ENCODE peak calls at places on chromosome 12, in seven cellular contexts. Q is central memory CD8-positive, alpha-beta T cell; D is HT-29; X is stimulated activated CD8-positive, alpha-beta memory T cell treated with anti-CD3 and anti-CD28 coated beads, Interleukin-12 subunit alpha, Interleukin-12 subunit beta, amount 100 ng/mL, for 4 hours; R is activated T-helper 9 cell treated with anti-CD3 and anti-CD28 coated beads, Interleukin-2, amount 50 U/mL, for 16 hours; A is MCF 10A; T is NCI-H1105. J is an unnamed sample.

GRCh38 chr12:45981075-45981837 is 9.1 kb downstream of the SCAF11 start:
- DNase-seq in Q (no peak), D (no peak), X (no peak), R (no peak), A (no peak), T (no peak), J (no peak)

GRCh38 chr12:122951979-122952892 is 14.0 kb downstream of the ABCB9 start:
- DNase-seq in Q (peak; percentile 60), D (peak; percentile 90), X (peak; percentile 44), R (peak; percentile 61), A (peak; percentile 81), T (peak; percentile 35), J (peak; percentile 66)

GRCh38 chr12:15928345-15928744 is 17.2 kb downstream of the DERA start:
- DNase-seq in Q (no peak), D (no peak), X (no peak), R (no peak), A (peak; percentile 55), T (no peak), J (no peak)

GRCh38 chr12:91774471-91774921 is 371.1 kb downstream of the BTG1 start:
- DNase-seq in Q (no peak), D (no peak), X (no peak), R (no peak), A (peak; percentile 21), T (no peak), J (no peak)

GRCh38 chr12:5944688-5945070 is 380 bp downstream of the ANO2 start:
- DNase-seq in Q (no peak), D (no peak), X (no peak), R (no peak), A (no peak), T (peak; percentile 12), J (no peak)

GRCh38 chr12:125742413-125742812 is 677.2 kb downstream of the AACS start:
- DNase-seq in Q (no peak), D (no peak), X (no peak), R (no peak), A (no peak), T (no peak), J (no peak)

GRCh38 chr12:53300187-53300586 is 692 bp downstream of the MYG1 start:
- DNase-seq in Q (no peak), D (peak; percentile 30), X (no peak), R (no peak), A (no peak), T (no peak), J (no peak)

GRCh38 chr12:106062693-106063092 is 76.1 kb downstream of the NUAK1 start:
- DNase-seq in Q (no peak), D (no peak), X (no peak), R (no peak), A (no peak), T (no peak), J (no peak)

GRCh38 chr12:51589060-51589459 is 2.0 kb upstream of the SCN8A start:
- DNase-seq in Q (no peak), D (no peak), X (no peak), R (no peak), A (no peak), T (no peak), J (no peak)

GRCh38 chr12:15863258-15863835 is 18.8 kb upstream of the STRAP start:
- DNase-seq in Q (no peak), D (no peak), X (no peak), R (no peak), A (no peak), T (no peak), J (no peak)

GRCh38 chr12:79925492-79925891 is 9.4 kb downstream of the PPP1R12A start:
- DNase-seq in Q (no peak), D (no peak), X (no peak), R (no peak), A (no peak), T (no peak), J (no peak)

GRCh38 chr12:41552507-41553047 is 364.5 kb downstream of the PDZRN4 start:
- DNase-seq in Q (no peak), D (no peak), X (no peak), R (no peak), A (no peak), T (peak; percentile 49), J (no peak)

GRCh38 chr12:90854136-90854689 is 100.8 kb downstream of the CCER1 start:
- DNase-seq in Q (no peak), D (peak; percentile 75), X (no peak), R (no peak), A (peak; percentile 64), T (peak; percentile 51), J (peak; percentile 56)

GRCh38 chr12:122982963-122983788 is 2.7 kb downstream of the ARL6IP4 start:
- DNase-seq in Q (no peak), D (no peak), X (no peak), R (no peak), A (no peak), T (no peak), J (no peak)

GRCh38 chr12:56220611-56221232 is 1.0 kb downstream of the RNF41 start:
- DNase-seq in Q (no peak), D (peak; percentile 55), X (no peak), R (no peak), A (peak; percentile 46), T (no peak), J (no peak)

GRCh38 chr12:93514853-93515252 is 47.5 kb downstream of the MRPL42 start:
- DNase-seq in Q (no peak), D (no peak), X (no peak), R (no peak), A (peak; percentile 36), T (no peak), J (no peak)

GRCh38 chr12:99111600-99111999 is 466.5 kb downstream of the APAF1 start:
- DNase-seq in Q (no peak), D (no peak), X (no peak), R (no peak), A (no peak), T (peak; percentile 91), J (peak; percentile 85)

GRCh38 chr12:87405918-87406317 is 623.3 kb downstream of the C12orf50 start:
- DNase-seq in Q (no peak), D (no peak), X (no peak), R (no peak), A (no peak), T (no peak), J (no peak)

GRCh38 chr12:78636253-78636855 is 228.2 kb upstream of the SYT1 start:
- DNase-seq in Q (no peak), D (no peak), X (no peak), R (no peak), A (peak; percentile 52), T (no peak), J (no peak)

GRCh38 chr12:109666068-109666467 is 47.6 kb upstream of the FAM222A start:
- DNase-seq in Q (no peak), D (no peak), X (no peak), R (no peak), A (no peak), T (no peak), J (no peak)

GRCh38 chr12:26319511-26319910 is 124.1 kb downstream of the SSPN start:
- DNase-seq in Q (no peak), D (no peak), X (no peak), R (no peak), A (peak; percentile 99), T (no peak), J (no peak)

GRCh38 chr12:124453419-124454351 is 113.7 kb downstream of the NCOR2 start:
- DNase-seq in Q (peak; percentile 89), D (peak; percentile 89), X (peak; percentile 83), R (peak; percentile 75), A (peak; percentile 49), T (no peak), J (peak; percentile 53)

GRCh38 chr12:109763201-109763841 is 49.7 kb downstream of the FAM222A start:
- DNase-seq in Q (no peak), D (peak; percentile 16), X (no peak), R (no peak), A (peak; percentile 36), T (no peak), J (no peak)

GRCh38 chr12:46516238-46516932 is 143.8 kb upstream of the SLC38A2 start:
- DNase-seq in Q (no peak), D (no peak), X (no peak), R (no peak), A (no peak), T (no peak), J (no peak)